ENCODE peak calls at places on chromosomes 12 and 14, in nine cellular contexts. Z, D, H, W, O, G, P, S and T are unnamed samples. For H3K4me1, the result is how much of the 10 kb centered on the place peaks cover.

GRCh38 chr14:31770271-31770670 is 209.1 kb downstream of the NUBPL start:
- DNase-seq in Z (no peak), D (peak), H (no peak), W (no peak), O (peak), G (no peak), P (no peak), S (no peak), T (no peak)

GRCh38 chr14:72104011-72104613 is 171.9 kb downstream of the RGS6 start:
- DNase-seq in Z (peak), D (peak), H (no peak), W (no peak), O (peak), G (no peak), P (peak), S (peak), T (no peak)

GRCh38 chr12:10610188-10610587 is 3.2 kb downstream of the MAGOHB start:
- DNase-seq in Z (no peak), D (no peak), H (no peak), W (no peak), O (no peak), G (no peak), P (no peak), S (no peak), T (no peak)

GRCh38 chr14:31895206-31895605 is 181.9 kb upstream of the ARHGAP5 start:
- DNase-seq in Z (no peak), D (peak), H (no peak), W (no peak), O (no peak), G (peak), P (no peak), S (peak), T (no peak)

GRCh38 chr14:50403433-50403832 is 6.8 kb upstream of the CDKL1 start:
- DNase-seq in Z (no peak), D (peak), H (no peak), W (no peak), O (no peak), G (no peak), P (peak), S (peak), T (no peak)

GRCh38 chr12:131017477-131017991 is 63.8 kb downstream of the ADGRD1 start:
- DNase-seq in Z (no peak), D (no peak), H (no peak), W (no peak), O (no peak), G (no peak), P (no peak), S (no peak), T (no peak)

GRCh38 chr14:51188566-51189185 is 51.4 kb upstream of the TMX1 start:
- DNase-seq in Z (no peak), D (peak), H (no peak), W (no peak), O (no peak), G (peak), P (no peak), S (peak), T (no peak)

GRCh38 chr12:52296572-52297215 is 5.4 kb upstream of the KRT81 start:
- DNase-seq in Z (no peak), D (no peak), H (no peak), W (no peak), O (no peak), G (no peak), P (no peak), S (no peak), T (peak)

GRCh38 chr14:101604228-101604934 is 43.1 kb downstream of the DIO3 start:
- DNase-seq in Z (no peak), D (no peak), H (no peak), W (no peak), O (no peak), G (no peak), P (no peak), S (no peak), T (no peak)

GRCh38 chr12:49296034-49296835 is 1.3 kb downstream of the PRPH start:
- DNase-seq in Z (peak), D (peak), H (no peak), W (peak), O (peak), G (no peak), P (peak), S (peak), T (no peak)

GRCh38 chr12:4448943-4449861 is 3.6 kb upstream of the FGF6 start:
- DNase-seq in Z (no peak), D (no peak), H (no peak), W (no peak), O (peak), G (no peak), P (no peak), S (no peak), T (no peak)

GRCh38 chr14:58243790-58244555 is 670 bp upstream of the PSMA3 start:
- DNase-seq in Z (no peak), D (peak), H (no peak), W (peak), O (peak), G (peak), P (peak), S (peak), T (no peak)

GRCh38 chr14:64549805-64550538 is at the start of gene PPP1R36:
- DNase-seq in Z (peak), D (peak), H (no peak), W (no peak), O (peak), G (no peak), P (peak), S (peak), T (no peak)

GRCh38 chr12:93111791-93112208 is 182.7 kb upstream of the EEA1 start:
- DNase-seq in Z (no peak), D (peak), H (no peak), W (no peak), O (no peak), G (no peak), P (no peak), S (no peak), T (no peak)

GRCh38 chr14:81303258-81303935 is 82.6 kb upstream of the GTF2A1 start:
- DNase-seq in Z (no peak), D (no peak), H (peak), W (no peak), O (peak), G (no peak), P (no peak), S (no peak), T (no peak)

GRCh38 chr14:21267886-21268611 is 1.2 kb downstream of the HNRNPC start:
- DNase-seq in Z (no peak), D (peak), H (no peak), W (no peak), O (peak), G (peak), P (no peak), S (peak), T (no peak)
- H3K4me1 ChIP-seq in Z (under half), D (under half), H (under half), W (under half), O (under half), G (under half), P (under half), S (under half), T (under half)

DNA sequence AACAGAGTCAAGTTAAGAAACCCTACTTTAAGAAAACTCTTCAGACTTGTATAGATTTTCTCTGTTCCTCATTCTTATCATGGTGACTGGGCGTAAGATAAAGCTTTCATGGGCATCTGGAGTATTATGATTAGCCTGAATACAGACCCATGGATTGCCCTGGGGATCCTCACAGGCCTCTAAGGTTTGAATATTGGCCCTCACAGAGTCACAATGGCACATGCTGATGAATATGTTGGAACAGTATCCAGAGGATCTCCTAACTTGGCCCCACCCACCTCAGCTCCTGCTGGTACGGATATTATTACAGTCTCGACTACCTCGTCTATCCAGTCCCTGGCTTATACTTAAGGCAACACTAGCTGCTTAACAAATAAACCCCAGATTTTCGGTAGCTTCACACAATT is 8.1 kb downstream of the OSBPL8 start:
- DNase-seq in Z (no peak), D (peak), H (no peak), W (no peak), O (no peak), G (no peak), P (no peak), S (no peak), T (no peak)
- H3K4me1 ChIP-seq in Z (half or more), D (half or more), H (under half), W (under half), O (under half), G (under half), P (under half), S (half or more), T (under half)

DNA sequence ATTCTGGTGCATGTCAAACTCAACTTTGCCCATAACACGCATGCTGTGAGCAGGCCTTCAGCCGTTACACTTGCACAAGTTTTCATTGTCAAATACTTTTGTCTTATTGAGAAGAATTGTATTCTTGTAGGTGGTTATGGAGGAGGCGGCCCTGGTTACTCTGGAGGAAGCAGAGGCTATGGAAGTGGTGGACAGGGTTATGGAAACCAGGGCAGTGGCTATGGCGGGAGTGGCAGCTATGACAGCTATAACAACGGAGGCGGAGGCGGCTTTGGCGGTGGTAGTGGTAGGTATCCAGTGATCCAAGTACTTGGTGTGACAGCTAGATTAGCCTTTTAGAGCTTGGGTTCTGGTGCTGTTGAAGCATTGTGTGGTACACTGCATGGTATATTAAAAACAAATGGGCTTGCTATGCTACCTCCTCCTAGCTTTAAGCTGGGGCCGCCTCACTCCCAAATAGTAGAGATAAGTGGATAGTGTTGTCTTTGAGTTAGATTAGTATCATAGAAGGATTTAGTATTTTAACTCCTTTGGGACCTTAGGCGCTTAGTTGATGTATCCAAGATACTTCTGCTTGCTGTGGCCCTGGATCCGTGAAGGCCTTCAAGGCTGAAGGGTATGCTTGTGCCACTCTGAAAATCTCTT is 2.5 kb downstream of the HNRNPA1 start:
- DNase-seq in Z (no peak), D (no peak), H (no peak), W (no peak), O (no peak), G (no peak), P (no peak), S (no peak), T (no peak)
- H3K4me1 ChIP-seq in Z (half or more), D (under half), H (under half), W (under half), O (under half), G (under half), P (under half), S (half or more), T (under half)

GRCh38 chr12:89949457-89950195 is 241.0 kb upstream of the ATP2B1 start:
- DNase-seq in Z (no peak), D (peak), H (peak), W (no peak), O (peak), G (peak), P (no peak), S (peak), T (no peak)
- H3K4me1 ChIP-seq in Z (under half), D (under half), H (under half), W (under half), O (under half), G (under half), P (under half), S (under half), T (under half)

DNA sequence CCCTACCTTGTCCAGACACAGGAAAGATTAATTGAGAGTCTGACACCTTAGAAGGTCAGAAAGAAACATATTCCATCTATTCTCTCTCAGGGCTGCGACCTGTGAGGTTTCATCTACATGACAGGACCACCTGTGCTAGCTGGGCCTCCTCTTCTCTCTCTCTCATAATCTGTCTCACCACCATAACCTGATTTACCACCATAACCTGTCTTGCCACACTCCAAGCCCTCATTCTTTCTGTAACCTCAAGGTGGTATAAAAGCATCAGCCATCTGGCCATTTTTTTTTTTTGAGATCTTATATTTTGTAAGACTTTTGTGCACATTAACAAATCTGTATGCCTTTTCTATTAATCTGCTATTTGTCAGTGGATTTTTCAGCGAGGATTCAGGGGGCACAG is 75.5 kb downstream of the ACADS start:
- DNase-seq in Z (no peak), D (no peak), H (no peak), W (no peak), O (no peak), G (no peak), P (no peak), S (no peak), T (no peak)
- H3K4me1 ChIP-seq in Z (under half), D (under half), H (under half), W (under half), O (under half), G (under half), P (under half), S (under half), T (under half)

DNA sequence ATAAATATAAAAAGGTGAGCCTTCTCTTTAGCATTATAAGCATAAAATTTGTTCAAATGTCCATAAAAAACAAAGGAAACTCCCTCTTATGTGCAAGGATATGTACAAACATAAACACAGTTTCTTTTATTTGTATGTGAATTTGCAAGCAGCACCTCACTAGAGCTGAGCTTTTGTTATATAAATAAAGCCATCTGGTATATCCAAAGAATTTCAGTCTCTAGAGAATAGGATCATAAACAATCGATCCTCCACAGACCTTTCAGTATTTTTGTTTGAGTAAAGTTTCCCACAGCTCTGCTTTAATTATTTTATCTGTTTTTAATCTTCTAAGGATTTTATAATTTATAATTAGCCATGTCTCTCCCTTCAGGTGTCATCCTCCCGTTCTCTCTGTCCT is 89.2 kb downstream of the OTOGL start:
- DNase-seq in Z (no peak), D (no peak), H (no peak), W (no peak), O (no peak), G (no peak), P (no peak), S (no peak), T (no peak)
- H3K4me1 ChIP-seq in Z (under half), D (half or more), H (under half), W (under half), O (under half), G (under half), P (under half), S (under half), T (under half)

GRCh38 chr14:60621386-60621785 is 27.9 kb downstream of the SIX1 start:
- DNase-seq in Z (no peak), D (no peak), H (no peak), W (no peak), O (no peak), G (no peak), P (no peak), S (peak), T (no peak)
- H3K4me1 ChIP-seq in Z (under half), D (under half), H (under half), W (under half), O (under half), G (under half), P (under half), S (under half), T (under half)

GRCh38 chr12:124518051-124518932 is 49.1 kb downstream of the NCOR2 start:
- DNase-seq in Z (no peak), D (peak), H (no peak), W (peak), O (peak), G (peak), P (peak), S (peak), T (peak)

GRCh38 chr12:124517260-124518050 is 50.0 kb downstream of the NCOR2 start:
- DNase-seq in Z (no peak), D (peak), H (no peak), W (peak), O (peak), G (no peak), P (no peak), S (peak), T (peak)

GRCh38 chr12:124519741-124520140 is 47.7 kb downstream of the NCOR2 start:
- DNase-seq in Z (no peak), D (no peak), H (no peak), W (no peak), O (no peak), G (no peak), P (no peak), S (no peak), T (no peak)

GRCh38 chr12:124520896-124521295 is 46.5 kb downstream of the NCOR2 start:
- DNase-seq in Z (no peak), D (no peak), H (no peak), W (no peak), O (no peak), G (no peak), P (no peak), S (no peak), T (no peak)

GRCh38 chr12:124520258-124520657 is 47.2 kb downstream of the NCOR2 start:
- DNase-seq in Z (no peak), D (peak), H (no peak), W (peak), O (no peak), G (peak), P (no peak), S (no peak), T (peak)
- H3K4me1 ChIP-seq in Z (under half), D (half or more), H (under half), W (under half), O (under half), G (half or more), P (under half), S (half or more), T (half or more)

GRCh38 chr14:103121846-103122577 is 1.2 kb upstream of the TNFAIP2 start:
- DNase-seq in Z (no peak), D (peak), H (no peak), W (peak), O (peak), G (peak), P (peak), S (peak), T (peak)
- H3K4me1 ChIP-seq in Z (under half), D (under half), H (under half), W (under half), O (under half), G (under half), P (under half), S (half or more), T (under half)

GRCh38 chr12:6362383-6362782 is 13.0 kb downstream of the SCNN1A start:
- DNase-seq in Z (no peak), D (no peak), H (no peak), W (no peak), O (no peak), G (no peak), P (no peak), S (no peak), T (no peak)
- H3K4me1 ChIP-seq in Z (under half), D (under half), H (under half), W (under half), O (under half), G (under half), P (under half), S (under half), T (under half)